ENCODE peak calls at places on chromosomes 16 and 17, in nine cellular contexts. One of them, this sample, is unnamed.

GRCh38 chr16:27446721-27447120 is 44.7 kb downstream of the IL21R start:
- DNase-seq in IMR-90: no peak
- DNase-seq in neural progenitor cell: no peak
- DNase-seq in mesenchymal stem cell: no peak
- DNase-seq in endothelial cell of umbilical vein: no peak
- DNase-seq in trophoblast cell: no peak
- DNase-seq in GM23338: no peak
- DNase-seq in mammary epithelial cell: no peak
- DNase-seq in fibroblast of lung: no peak
- DNase-seq in this sample: no peak

GRCh38 chr16:19741354-19741753 is 23.3 kb downstream of the IQCK start:
- DNase-seq in mesenchymal stem cell: no peak
- DNase-seq in IMR-90: no peak
- DNase-seq in fibroblast of lung: no peak
- DNase-seq in GM23338: no peak
- DNase-seq in trophoblast cell: no peak
- DNase-seq in neural progenitor cell: no peak
- DNase-seq in endothelial cell of umbilical vein: no peak
- DNase-seq in mammary epithelial cell: no peak
- DNase-seq in this sample: no peak

GRCh38 chr17:17533901-17534441 is 37.8 kb upstream of the RASD1 start:
- DNase-seq in GM23338: no peak
- DNase-seq in trophoblast cell: no peak
- DNase-seq in endothelial cell of umbilical vein: no peak
- DNase-seq in fibroblast of lung: no peak
- DNase-seq in mammary epithelial cell: no peak
- DNase-seq in IMR-90: no peak
- DNase-seq in mesenchymal stem cell: no peak
- DNase-seq in neural progenitor cell: no peak
- DNase-seq in this sample: no peak

GRCh38 chr17:78184868-78185267 is 2.0 kb downstream of the TK1 start:
- DNase-seq in IMR-90: no peak
- DNase-seq in GM23338: no peak
- DNase-seq in neural progenitor cell: no peak
- DNase-seq in fibroblast of lung: no peak
- DNase-seq in trophoblast cell: no peak
- DNase-seq in endothelial cell of umbilical vein: no peak
- DNase-seq in mesenchymal stem cell: peak; percentile 18
- DNase-seq in mammary epithelial cell: no peak
- DNase-seq in this sample: no peak

GRCh38 chr17:80101160-80101945 is at the start of gene GAA:
- DNase-seq in trophoblast cell: peak; percentile 70
- DNase-seq in IMR-90: peak; percentile 76
- DNase-seq in GM23338: peak; percentile 87
- DNase-seq in mammary epithelial cell: peak; percentile 65
- DNase-seq in mesenchymal stem cell: peak; percentile 72
- DNase-seq in endothelial cell of umbilical vein: peak; percentile 83
- DNase-seq in neural progenitor cell: peak; percentile 96
- DNase-seq in fibroblast of lung: peak; percentile 78
- DNase-seq in this sample: peak; percentile 93

GRCh38 chr17:6713130-6713917 is at the start of gene SLC13A5:
- DNase-seq in neural progenitor cell: peak; percentile 93
- DNase-seq in mammary epithelial cell: peak; percentile 11
- DNase-seq in trophoblast cell: no peak
- DNase-seq in GM23338: peak; percentile 91
- DNase-seq in endothelial cell of umbilical vein: peak; percentile 8
- DNase-seq in fibroblast of lung: peak; percentile 4
- DNase-seq in IMR-90: no peak
- DNase-seq in mesenchymal stem cell: peak; percentile 27
- DNase-seq in this sample: peak; percentile 59

GRCh38 chr16:106623-107324 is 28.7 kb downstream of the MPG start:
- DNase-seq in trophoblast cell: peak; percentile 70
- DNase-seq in mesenchymal stem cell: peak; percentile 79
- DNase-seq in IMR-90: peak; percentile 84
- DNase-seq in mammary epithelial cell: peak; percentile 53
- DNase-seq in endothelial cell of umbilical vein: peak; percentile 71
- DNase-seq in GM23338: peak; percentile 95
- DNase-seq in fibroblast of lung: peak; percentile 88
- DNase-seq in neural progenitor cell: peak; percentile 89
- DNase-seq in this sample: peak; percentile 90

GRCh38 chr17:83181991-83182619 is 102.7 kb downstream of the METRNL start:
- DNase-seq in IMR-90: no peak
- DNase-seq in trophoblast cell: no peak
- DNase-seq in mesenchymal stem cell: no peak
- DNase-seq in fibroblast of lung: no peak
- DNase-seq in GM23338: no peak
- DNase-seq in neural progenitor cell: no peak
- DNase-seq in mammary epithelial cell: no peak
- DNase-seq in endothelial cell of umbilical vein: no peak
- DNase-seq in this sample: no peak

GRCh38 chr17:28272166-28272565 is 46.8 kb upstream of the TMEM97 start:
- DNase-seq in fibroblast of lung: no peak
- DNase-seq in GM23338: no peak
- DNase-seq in mesenchymal stem cell: no peak
- DNase-seq in trophoblast cell: no peak
- DNase-seq in neural progenitor cell: no peak
- DNase-seq in endothelial cell of umbilical vein: no peak
- DNase-seq in mammary epithelial cell: no peak
- DNase-seq in IMR-90: peak; percentile 22
- DNase-seq in this sample: peak; percentile 83

GRCh38 chr17:28270926-28271325 is 48.1 kb upstream of the TMEM97 start:
- DNase-seq in mesenchymal stem cell: no peak
- DNase-seq in IMR-90: no peak
- DNase-seq in fibroblast of lung: no peak
- DNase-seq in mammary epithelial cell: no peak
- DNase-seq in GM23338: no peak
- DNase-seq in trophoblast cell: no peak
- DNase-seq in endothelial cell of umbilical vein: no peak
- DNase-seq in neural progenitor cell: no peak
- DNase-seq in this sample: peak; percentile 25

GRCh38 chr17:28271431-28271830 is 47.6 kb upstream of the TMEM97 start:
- DNase-seq in IMR-90: no peak
- DNase-seq in GM23338: no peak
- DNase-seq in endothelial cell of umbilical vein: no peak
- DNase-seq in fibroblast of lung: no peak
- DNase-seq in neural progenitor cell: no peak
- DNase-seq in mammary epithelial cell: no peak
- DNase-seq in mesenchymal stem cell: no peak
- DNase-seq in trophoblast cell: no peak
- DNase-seq in this sample: no peak

GRCh38 chr17:28276011-28276410 is 43.0 kb upstream of the TMEM97 start:
- DNase-seq in mammary epithelial cell: no peak
- DNase-seq in trophoblast cell: no peak
- DNase-seq in neural progenitor cell: no peak
- DNase-seq in mesenchymal stem cell: no peak
- DNase-seq in endothelial cell of umbilical vein: no peak
- DNase-seq in IMR-90: no peak
- DNase-seq in GM23338: no peak
- DNase-seq in fibroblast of lung: no peak
- DNase-seq in this sample: no peak

DNA sequence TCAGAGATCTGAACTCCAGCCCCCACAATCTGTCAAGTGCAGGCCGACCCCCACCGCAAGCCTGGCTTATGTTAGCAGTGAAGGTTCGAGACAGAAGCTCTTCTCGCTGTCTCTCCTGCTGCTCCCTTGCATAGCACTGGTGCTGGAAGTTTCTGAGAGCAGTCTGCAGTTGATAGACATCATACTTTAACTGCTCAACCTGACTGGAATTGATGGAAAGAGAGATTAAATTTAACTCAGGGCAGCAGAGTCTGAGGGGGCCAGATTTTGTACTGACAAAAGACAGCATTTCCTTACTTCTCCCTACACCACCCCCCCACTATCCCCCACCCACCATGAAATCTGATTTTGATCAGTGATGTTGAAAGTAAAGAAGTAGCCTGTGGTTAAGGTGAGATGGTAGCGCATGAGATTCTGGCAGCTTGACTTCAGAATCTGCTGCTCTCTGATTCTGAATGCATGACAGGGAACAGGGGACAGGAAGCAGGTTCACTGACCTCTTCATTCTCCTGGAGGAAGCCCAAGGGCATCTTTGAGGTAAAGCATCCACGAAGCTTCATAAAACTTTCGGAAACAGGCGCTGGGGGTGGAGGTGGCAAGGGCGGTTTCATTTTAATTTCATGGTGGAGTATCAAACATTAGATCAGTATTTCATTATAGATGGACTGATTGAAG is 44.3 kb upstream of the TMEM97 start:
- DNase-seq in endothelial cell of umbilical vein: no peak
- DNase-seq in IMR-90: no peak
- DNase-seq in trophoblast cell: no peak
- DNase-seq in mammary epithelial cell: no peak
- DNase-seq in fibroblast of lung: no peak
- DNase-seq in neural progenitor cell: no peak
- DNase-seq in mesenchymal stem cell: no peak
- DNase-seq in GM23338: no peak
- DNase-seq in this sample: no peak
- H3K27me3 ChIP-seq in endothelial cell of umbilical vein: no peaks in the 10 kb centered on the region
- H3K27me3 ChIP-seq in IMR-90: peaks cover 30% of the 10 kb centered on the region
- H3K27me3 ChIP-seq in trophoblast cell: no peaks in the 10 kb centered on the region
- H3K27me3 ChIP-seq in mammary epithelial cell: peaks cover 22% of the 10 kb centered on the region
- H3K27me3 ChIP-seq in fibroblast of lung: peaks cover 15% of the 10 kb centered on the region
- H3K27me3 ChIP-seq in neural progenitor cell: no peaks in the 10 kb centered on the region
- H3K27me3 ChIP-seq in mesenchymal stem cell: peaks cover 16% of the 10 kb centered on the region
- H3K27me3 ChIP-seq in GM23338: no peaks in the 10 kb centered on the region
- H3K27me3 ChIP-seq in this sample: no peaks in the 10 kb centered on the region

GRCh38 chr17:74328487-74328886 is 2.5 kb downstream of the KIF19 start:
- DNase-seq in neural progenitor cell: no peak
- DNase-seq in mammary epithelial cell: no peak
- DNase-seq in trophoblast cell: no peak
- DNase-seq in IMR-90: no peak
- DNase-seq in fibroblast of lung: no peak
- DNase-seq in GM23338: no peak
- DNase-seq in mesenchymal stem cell: no peak
- DNase-seq in endothelial cell of umbilical vein: no peak
- DNase-seq in this sample: no peak

GRCh38 chr17:74325376-74325742 is 667 bp upstream of the KIF19 start:
- DNase-seq in trophoblast cell: no peak
- DNase-seq in endothelial cell of umbilical vein: no peak
- DNase-seq in IMR-90: no peak
- DNase-seq in neural progenitor cell: no peak
- DNase-seq in fibroblast of lung: no peak
- DNase-seq in GM23338: peak; percentile 37
- DNase-seq in mammary epithelial cell: no peak
- DNase-seq in mesenchymal stem cell: no peak
- DNase-seq in this sample: no peak

GRCh38 chr17:74324521-74324920 is 1.5 kb upstream of the KIF19 start:
- DNase-seq in endothelial cell of umbilical vein: no peak
- DNase-seq in mammary epithelial cell: no peak
- DNase-seq in mesenchymal stem cell: no peak
- DNase-seq in trophoblast cell: no peak
- DNase-seq in IMR-90: no peak
- DNase-seq in GM23338: no peak
- DNase-seq in neural progenitor cell: no peak
- DNase-seq in fibroblast of lung: no peak
- DNase-seq in this sample: no peak

GRCh38 chr17:74326506-74326905 is 480 bp downstream of the KIF19 start:
- DNase-seq in fibroblast of lung: no peak
- DNase-seq in neural progenitor cell: peak; percentile 40
- DNase-seq in GM23338: peak; percentile 33
- DNase-seq in IMR-90: no peak
- DNase-seq in mammary epithelial cell: no peak
- DNase-seq in mesenchymal stem cell: no peak
- DNase-seq in endothelial cell of umbilical vein: no peak
- DNase-seq in trophoblast cell: no peak
- DNase-seq in this sample: no peak

DNA sequence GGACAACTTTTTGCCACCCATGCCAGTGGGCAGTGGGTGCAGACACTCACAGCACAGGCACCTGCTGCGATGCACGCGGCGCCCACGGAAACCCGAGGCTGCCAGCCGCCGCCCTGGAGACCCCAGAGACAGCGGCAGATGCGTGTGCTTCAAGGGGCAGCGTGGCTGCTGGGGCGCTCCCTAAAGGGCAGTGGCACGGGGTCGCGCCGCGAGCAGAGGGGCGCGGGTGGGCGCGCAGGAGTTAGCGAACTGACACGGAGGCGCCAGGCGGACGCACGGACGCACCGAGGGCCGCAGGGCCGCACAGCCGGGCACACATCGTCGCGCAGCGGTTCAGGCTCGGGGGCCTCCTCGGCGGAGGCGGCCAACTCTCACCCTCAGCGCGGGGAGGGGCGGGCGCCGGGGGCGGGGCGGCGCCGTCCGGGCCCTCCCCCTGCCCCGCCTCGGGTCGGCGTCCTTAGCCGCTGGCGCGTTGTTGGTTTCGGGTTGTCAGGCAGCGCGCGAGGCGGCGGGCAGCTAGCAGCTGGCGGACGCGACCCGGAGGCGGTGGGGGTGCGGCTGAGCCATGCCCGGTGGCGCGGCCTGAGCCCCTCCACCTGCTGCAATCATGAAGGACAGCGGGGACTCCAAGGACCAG is at the start of gene KIF19:
- DNase-seq in neural progenitor cell: peak; percentile 85
- DNase-seq in endothelial cell of umbilical vein: no peak
- DNase-seq in mammary epithelial cell: no peak
- DNase-seq in mesenchymal stem cell: no peak
- DNase-seq in IMR-90: no peak
- DNase-seq in fibroblast of lung: no peak
- DNase-seq in GM23338: peak; percentile 85
- DNase-seq in trophoblast cell: no peak
- DNase-seq in this sample: peak; percentile 35
- H3K4me2 ChIP-seq in neural progenitor cell: peak within 1 kb of the TSS; percentile 99
- H3K4me2 ChIP-seq in endothelial cell of umbilical vein: no peak within 1 kb of the TSS
- H3K4me2 ChIP-seq in mammary epithelial cell: no peak within 1 kb of the TSS
- H3K4me2 ChIP-seq in mesenchymal stem cell: peak within 1 kb of the TSS; percentile 54
- H3K4me2 ChIP-seq in IMR-90: peak within 1 kb of the TSS; percentile 35
- H3K4me2 ChIP-seq in fibroblast of lung: no peak within 1 kb of the TSS
- H3K4me2 ChIP-seq in GM23338: peak within 1 kb of the TSS; percentile 92
- H3K4me2 ChIP-seq in trophoblast cell: peak within 1 kb of the TSS; percentile 56
- H3K4me2 ChIP-seq in this sample: peak within 1 kb of the TSS; percentile 28

GRCh38 chr16:57675752-57676623 is 7.9 kb downstream of the ADGRG3 start:
- DNase-seq in GM23338: peak; percentile 68
- DNase-seq in endothelial cell of umbilical vein: no peak
- DNase-seq in IMR-90: no peak
- DNase-seq in mesenchymal stem cell: no peak
- DNase-seq in neural progenitor cell: peak; percentile 65
- DNase-seq in fibroblast of lung: no peak
- DNase-seq in trophoblast cell: peak; percentile 52
- DNase-seq in mammary epithelial cell: no peak
- DNase-seq in this sample: peak; percentile 19
- H2AFZ ChIP-seq in GM23338: peak overlapping the region; percentile 95
- H2AFZ ChIP-seq in endothelial cell of umbilical vein: peak overlapping the region; percentile 38
- H2AFZ ChIP-seq in IMR-90: no peak overlapping the region
- H2AFZ ChIP-seq in mesenchymal stem cell: no peak overlapping the region
- H2AFZ ChIP-seq in neural progenitor cell: peak overlapping the region; percentile 17
- H2AFZ ChIP-seq in fibroblast of lung: no peak overlapping the region
- H2AFZ ChIP-seq in trophoblast cell: no peak overlapping the region
- H2AFZ ChIP-seq in mammary epithelial cell: no peak overlapping the region
- H2AFZ ChIP-seq in this sample: no peak overlapping the region

GRCh38 chr16:8816967-8817662 is 19.5 kb downstream of the PMM2 start:
- DNase-seq in neural progenitor cell: no peak
- DNase-seq in IMR-90: peak; percentile 35
- DNase-seq in mammary epithelial cell: no peak
- DNase-seq in trophoblast cell: no peak
- DNase-seq in fibroblast of lung: no peak
- DNase-seq in endothelial cell of umbilical vein: no peak
- DNase-seq in GM23338: no peak
- DNase-seq in mesenchymal stem cell: no peak
- DNase-seq in this sample: peak; percentile 47

GRCh38 chr16:8808613-8809353 is 11.1 kb downstream of the PMM2 start:
- DNase-seq in GM23338: no peak
- DNase-seq in fibroblast of lung: no peak
- DNase-seq in trophoblast cell: no peak
- DNase-seq in endothelial cell of umbilical vein: no peak
- DNase-seq in IMR-90: no peak
- DNase-seq in mammary epithelial cell: no peak
- DNase-seq in mesenchymal stem cell: no peak
- DNase-seq in neural progenitor cell: no peak
- DNase-seq in this sample: no peak

GRCh38 chr16:8808009-8808408 is 10.4 kb downstream of the PMM2 start:
- DNase-seq in mammary epithelial cell: no peak
- DNase-seq in endothelial cell of umbilical vein: no peak
- DNase-seq in mesenchymal stem cell: no peak
- DNase-seq in trophoblast cell: no peak
- DNase-seq in GM23338: no peak
- DNase-seq in fibroblast of lung: no peak
- DNase-seq in IMR-90: no peak
- DNase-seq in neural progenitor cell: no peak
- DNase-seq in this sample: no peak

GRCh38 chr16:8814095-8814806 is 16.6 kb downstream of the PMM2 start:
- DNase-seq in trophoblast cell: no peak
- DNase-seq in mammary epithelial cell: no peak
- DNase-seq in GM23338: no peak
- DNase-seq in neural progenitor cell: no peak
- DNase-seq in fibroblast of lung: no peak
- DNase-seq in IMR-90: no peak
- DNase-seq in endothelial cell of umbilical vein: no peak
- DNase-seq in mesenchymal stem cell: no peak
- DNase-seq in this sample: no peak

DNA sequence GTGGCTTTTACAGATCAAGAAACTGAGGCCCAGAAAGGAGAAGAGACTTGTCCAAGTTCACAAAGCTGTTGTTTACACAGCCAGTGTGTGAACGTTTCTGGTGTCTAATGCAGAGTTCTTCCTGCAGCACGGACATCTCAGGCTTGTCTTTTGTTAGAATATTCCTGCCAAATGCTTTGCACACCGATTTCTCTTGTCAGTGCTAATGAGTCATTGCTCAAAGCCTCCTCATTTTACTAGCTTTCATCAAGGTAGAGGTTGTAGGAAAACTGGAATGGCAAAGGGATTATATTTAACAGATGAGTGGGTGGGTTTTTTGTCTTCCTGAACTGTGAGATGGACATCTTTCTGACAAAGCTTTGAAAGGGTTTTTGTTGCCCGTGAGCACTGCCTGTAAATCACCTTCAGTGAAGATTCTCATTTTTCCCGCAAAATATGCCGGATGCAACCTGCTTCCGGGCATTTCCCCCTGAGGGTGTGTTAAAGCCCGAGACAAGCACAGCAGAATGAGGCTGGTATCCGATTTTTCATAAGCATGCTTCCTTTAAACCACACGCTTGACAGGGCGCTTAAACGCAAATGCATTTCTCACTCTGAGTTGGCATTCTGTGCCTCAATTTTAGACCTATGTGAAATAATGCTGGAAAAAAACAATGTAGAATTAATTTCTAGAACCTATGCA is 14.7 kb downstream of the PMM2 start:
- DNase-seq in IMR-90: no peak
- DNase-seq in mammary epithelial cell: no peak
- DNase-seq in neural progenitor cell: no peak
- DNase-seq in trophoblast cell: peak; percentile 56
- DNase-seq in fibroblast of lung: no peak
- DNase-seq in mesenchymal stem cell: no peak
- DNase-seq in endothelial cell of umbilical vein: no peak
- DNase-seq in GM23338: no peak
- DNase-seq in this sample: no peak
- H3K27me3 ChIP-seq in IMR-90: no peaks in the 10 kb centered on the region
- H3K27me3 ChIP-seq in mammary epithelial cell: no peaks in the 10 kb centered on the region
- H3K27me3 ChIP-seq in neural progenitor cell: no peaks in the 10 kb centered on the region
- H3K27me3 ChIP-seq in trophoblast cell: no peaks in the 10 kb centered on the region
- H3K27me3 ChIP-seq in fibroblast of lung: no peaks in the 10 kb centered on the region
- H3K27me3 ChIP-seq in mesenchymal stem cell: no peaks in the 10 kb centered on the region
- H3K27me3 ChIP-seq in endothelial cell of umbilical vein: no peaks in the 10 kb centered on the region
- H3K27me3 ChIP-seq in GM23338: no peaks in the 10 kb centered on the region
- H3K27me3 ChIP-seq in this sample: no peaks in the 10 kb centered on the region